ENCODE peak calls at places on chromosomes 3 and 15, in nine cellular contexts. F is OCI-LY7, L is PC-3, Q is SK-N-SH, X is HepG2, H is mesenchymal stem cell, D is MM.1S, G is neural progenitor cell, O is HCT116. N is an unnamed sample.

GRCh38 chr15:29132786-29133185 is 136.8 kb downstream of the NSMCE3 start:
- DNase-seq in F (no peak), L (no peak), Q (peak; percentile 22), X (no peak), H (no peak), D (no peak), G (no peak), O (no peak), N (no peak)

GRCh38 chr3:138060792-138061191 is 50.8 kb downstream of the CLDN18 start:
- DNase-seq in F (peak; percentile 5), L (no peak), Q (no peak), X (no peak), H (no peak), D (no peak), G (no peak), O (no peak), N (no peak)

GRCh38 chr3:158460929-158461328 is 110.1 kb upstream of the MLF1 start:
- DNase-seq in F (no peak), L (no peak), Q (no peak), X (no peak), H (no peak), D (no peak), G (no peak), O (no peak), N (no peak)

GRCh38 chr15:60423540-60423939 is 25.8 kb upstream of the ANXA2 start:
- DNase-seq in F (no peak), L (peak; percentile 88), Q (no peak), X (peak; percentile 44), H (peak; percentile 91), D (peak; percentile 93), G (peak; percentile 85), O (peak; percentile 52), N (peak; percentile 77)

GRCh38 chr3:127074900-127075360 is 92.0 kb downstream of the PLXNA1 start:
- DNase-seq in F (peak; percentile 96), L (peak; percentile 37), Q (peak; percentile 61), X (no peak), H (peak; percentile 1), D (peak; percentile 70), G (peak; percentile 20), O (no peak), N (peak; percentile 57)

GRCh38 chr3:119322021-119322522 is 27.9 kb downstream of the ARHGAP31 start:
- DNase-seq in F (no peak), L (peak; percentile 39), Q (no peak), X (no peak), H (peak; percentile 45), D (peak; percentile 10), G (no peak), O (no peak), N (peak; percentile 29)

GRCh38 chr15:84099181-84099580 is 136.4 kb upstream of the GOLGA6L4 start:
- DNase-seq in F (peak; percentile 41), L (peak; percentile 7), Q (no peak), X (no peak), H (peak; percentile 9), D (peak; percentile 50), G (no peak), O (no peak), N (no peak)

GRCh38 chr3:140288575-140288974 is 353.6 kb downstream of the CLSTN2 start:
- DNase-seq in F (no peak), L (no peak), Q (no peak), X (no peak), H (no peak), D (no peak), G (no peak), O (no peak), N (no peak)

GRCh38 chr3:58568572-58569286 is 8.5 kb downstream of the FAM107A start:
- DNase-seq in F (peak; percentile 65), L (peak; percentile 92), Q (peak; percentile 72), X (peak; percentile 35), H (peak; percentile 62), D (peak; percentile 71), G (peak; percentile 71), O (no peak), N (peak; percentile 81)

GRCh38 chr3:177772908-177773557 is 575.8 kb upstream of the TBL1XR1 start:
- DNase-seq in F (peak; percentile 19), L (no peak), Q (no peak), X (no peak), H (no peak), D (peak; percentile 48), G (no peak), O (no peak), N (no peak)

GRCh38 chr3:161221881-161222600 is 930 bp downstream of the NMD3 start:
- DNase-seq in F (peak; percentile 34), L (peak; percentile 28), Q (peak; percentile 37), X (no peak), H (peak; percentile 59), D (peak; percentile 10), G (no peak), O (no peak), N (no peak)

GRCh38 chr3:113954091-113954685 is 6.4 kb downstream of the ZDHHC23 start:
- DNase-seq in F (no peak), L (no peak), Q (no peak), X (no peak), H (no peak), D (no peak), G (no peak), O (no peak), N (no peak)

GRCh38 chr3:46763178-46763577 is 45.5 kb upstream of the PRSS50 start:
- DNase-seq in F (no peak), L (no peak), Q (no peak), X (no peak), H (no peak), D (no peak), G (no peak), O (no peak), N (no peak)

GRCh38 chr3:20185364-20185732 is 658 bp downstream of the SGO1 start:
- DNase-seq in F (peak; percentile 45), L (peak; percentile 30), Q (peak; percentile 26), X (no peak), H (peak; percentile 44), D (peak; percentile 29), G (peak; percentile 41), O (no peak), N (peak; percentile 27)

GRCh38 chr15:27743078-27743477 is 356.0 kb downstream of the OCA2 start:
- DNase-seq in F (no peak), L (no peak), Q (peak; percentile 38), X (no peak), H (no peak), D (no peak), G (no peak), O (no peak), N (no peak)

GRCh38 chr3:171959532-171960044 is 79.8 kb upstream of the FNDC3B start:
- DNase-seq in F (no peak), L (no peak), Q (no peak), X (peak; percentile 57), H (no peak), D (no peak), G (no peak), O (no peak), N (peak; percentile 19)

GRCh38 chr3:124759666-124760401 is 29.6 kb downstream of the UMPS start:
- DNase-seq in F (no peak), L (no peak), Q (no peak), X (no peak), H (no peak), D (no peak), G (no peak), O (no peak), N (no peak)

DNA sequence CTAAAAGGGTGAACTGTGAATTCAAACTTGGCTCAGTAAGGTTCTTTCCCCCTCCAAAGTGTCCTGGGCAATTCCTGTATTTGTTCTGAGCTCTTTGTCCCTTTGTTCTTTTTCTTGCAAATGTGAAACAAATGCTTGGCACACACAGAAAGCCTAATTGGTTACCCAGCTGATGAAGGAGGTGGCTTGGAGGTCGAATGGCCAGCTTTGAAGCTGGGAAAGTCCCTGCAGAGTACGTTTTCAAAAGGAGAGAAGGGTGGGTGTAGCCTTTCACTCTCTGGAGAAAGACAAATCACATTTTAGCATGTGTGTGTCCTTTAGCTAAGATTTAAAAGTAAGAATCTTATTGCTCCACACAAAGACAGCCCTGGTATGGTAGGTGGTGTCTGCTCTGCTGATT is 154.4 kb downstream of the PEX5L start:
- DNase-seq in F (no peak), L (no peak), Q (no peak), X (no peak), H (no peak), D (peak; percentile 84), G (peak; percentile 86), O (no peak), N (peak; percentile 83)
- H2AFZ ChIP-seq in F (no peak overlapping the region), L (no peak overlapping the region), Q (no peak overlapping the region), X (no peak overlapping the region), H (no peak overlapping the region), D (peak overlapping the region; percentile 18), G (no peak overlapping the region), O (no peak overlapping the region), N (no peak overlapping the region)

DNA sequence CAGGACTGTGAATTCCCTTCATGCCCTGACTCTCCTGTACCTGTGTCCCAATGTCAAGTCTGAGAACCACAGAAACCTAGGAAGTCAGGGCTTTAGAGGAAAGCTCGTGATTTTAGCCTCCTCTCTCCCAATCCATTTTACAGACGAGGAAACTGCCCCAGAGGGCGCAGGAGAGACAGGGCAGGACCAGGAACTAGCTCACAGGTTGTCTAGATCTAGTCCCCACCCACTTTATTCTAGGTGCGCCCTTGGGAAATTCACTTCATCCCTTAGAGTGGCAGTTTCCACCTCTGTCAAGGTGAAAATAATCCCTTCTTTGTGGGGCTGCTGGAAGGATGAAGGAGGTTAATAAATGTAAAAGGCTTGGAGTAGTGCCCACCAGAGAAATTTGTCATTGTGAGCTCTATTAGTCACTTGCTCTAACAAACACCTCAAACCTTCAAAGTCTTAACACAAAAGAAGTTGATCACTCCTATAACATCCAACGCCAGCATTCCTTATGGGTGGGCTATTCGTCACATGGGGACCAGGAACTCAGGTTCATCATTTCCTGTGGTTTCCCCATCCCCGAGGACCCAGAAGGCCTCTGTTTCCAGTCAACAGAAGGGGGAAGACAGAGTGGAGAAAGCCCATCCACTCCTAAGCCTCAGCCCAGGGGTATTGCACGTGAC is 282.3 kb downstream of the XXYLT1 start:
- DNase-seq in F (no peak), L (peak; percentile 93), Q (no peak), X (no peak), H (no peak), D (no peak), G (no peak), O (no peak), N (no peak)
- H2AFZ ChIP-seq in F (no peak overlapping the region), L (no peak overlapping the region), Q (no peak overlapping the region), X (no peak overlapping the region), H (no peak overlapping the region), D (no peak overlapping the region), G (no peak overlapping the region), O (peak overlapping the region; percentile 22), N (no peak overlapping the region)

DNA sequence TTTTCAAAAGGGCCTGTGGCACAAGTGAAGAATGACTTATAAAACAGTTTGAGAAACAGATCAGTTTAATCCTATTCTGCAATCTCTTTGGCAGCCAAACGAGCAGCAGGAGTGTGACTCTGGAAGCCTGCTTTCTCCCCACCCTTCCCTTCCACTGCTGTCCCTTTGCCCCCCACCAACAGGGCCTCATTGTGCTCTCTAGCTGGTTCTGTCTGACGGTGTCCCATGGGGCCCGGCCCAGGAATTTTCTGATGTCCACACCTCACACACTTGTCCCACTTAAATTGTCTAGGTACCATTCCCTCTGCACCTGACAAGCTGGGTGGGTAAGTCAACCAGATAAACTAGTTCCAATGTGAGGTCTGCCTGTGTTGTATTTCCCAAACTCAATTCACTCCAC is 16.4 kb downstream of the SLCO2A1 start:
- DNase-seq in F (no peak), L (no peak), Q (no peak), X (no peak), H (no peak), D (no peak), G (no peak), O (no peak), N (no peak)
- H2AFZ ChIP-seq in F (no peak overlapping the region), L (no peak overlapping the region), Q (no peak overlapping the region), X (no peak overlapping the region), H (no peak overlapping the region), D (no peak overlapping the region), G (no peak overlapping the region), O (no peak overlapping the region), N (no peak overlapping the region)

GRCh38 chr3:23686535-23686934 is 119.2 kb upstream of the UBE2E1 start:
- DNase-seq in F (no peak), L (no peak), Q (peak; percentile 53), X (no peak), H (no peak), D (no peak), G (no peak), O (no peak), N (no peak)
- H2AFZ ChIP-seq in F (no peak overlapping the region), L (no peak overlapping the region), Q (no peak overlapping the region), X (no peak overlapping the region), H (no peak overlapping the region), D (no peak overlapping the region), G (peak overlapping the region; percentile 87), O (no peak overlapping the region), N (peak overlapping the region; percentile 92)

N was measured in GM23338.